ENCODE peak calls at places on chromosome 15, in nine cellular contexts. K is heart right ventricle; L is COLO829; H is epithelial cell of proximal tubule; N is stimulated activated CD4-positive, alpha-beta T cell treated with anti-CD3 and anti-CD28 coated beads, Interleukin-4, amount 100 ng/mL, for 1 hour; Q is NCI-H1436; Y is neuronal stem cell; O is GM10248; D is ACHN. B is an unnamed sample.

GRCh38 chr15:63504979-63505841 is 817 bp downstream of the USP3 start:
- DNase-seq in K (peak), L (no peak), H (no peak), N (peak), Q (peak), Y (peak), O (no peak), D (peak), B (peak)

GRCh38 chr15:29451201-29451781 is 181.7 kb upstream of the NSMCE3 start:
- DNase-seq in K (no peak), L (no peak), H (no peak), N (no peak), Q (no peak), Y (peak), O (no peak), D (peak), B (no peak)

GRCh38 chr15:35519536-35520149 is 26.3 kb downstream of the DPH6 start:
- DNase-seq in K (peak), L (peak), H (no peak), N (no peak), Q (peak), Y (peak), O (peak), D (peak), B (no peak)

GRCh38 chr15:31265090-31265870 is 61.4 kb upstream of the KLF13 start:
- DNase-seq in K (peak), L (no peak), H (no peak), N (no peak), Q (no peak), Y (no peak), O (no peak), D (no peak), B (no peak)

GRCh38 chr15:59437777-59438574 is at the start of gene FAM81A:
- DNase-seq in K (peak), L (peak), H (no peak), N (peak), Q (peak), Y (peak), O (peak), D (peak), B (peak)

GRCh38 chr15:28786521-28786920 is 61.9 kb downstream of the GOLGA6L7 start:
- DNase-seq in K (no peak), L (no peak), H (no peak), N (no peak), Q (no peak), Y (no peak), O (no peak), D (no peak), B (no peak)

GRCh38 chr15:79130535-79131130 is 40.1 kb upstream of the RASGRF1 start:
- DNase-seq in K (no peak), L (no peak), H (no peak), N (no peak), Q (no peak), Y (no peak), O (no peak), D (no peak), B (no peak)

GRCh38 chr15:77623008-77623877 is 9.5 kb downstream of the LINGO1 start:
- DNase-seq in K (no peak), L (no peak), H (no peak), N (no peak), Q (no peak), Y (no peak), O (no peak), D (no peak), B (no peak)

GRCh38 chr15:58221591-58222241 is 83.5 kb downstream of the AQP9 start:
- DNase-seq in K (no peak), L (peak), H (no peak), N (no peak), Q (no peak), Y (no peak), O (peak), D (peak), B (no peak)

GRCh38 chr15:69289312-69290146 is 9.2 kb upstream of the PAQR5 start:
- DNase-seq in K (no peak), L (no peak), H (no peak), N (no peak), Q (no peak), Y (no peak), O (no peak), D (no peak), B (no peak)

GRCh38 chr15:72342385-72342784 is 22.4 kb upstream of the CELF6 start:
- DNase-seq in K (peak), L (no peak), H (no peak), N (peak), Q (peak), Y (no peak), O (no peak), D (peak), B (no peak)

GRCh38 chr15:68488290-68488689 is 56.3 kb upstream of the ITGA11 start:
- DNase-seq in K (no peak), L (no peak), H (no peak), N (no peak), Q (no peak), Y (no peak), O (no peak), D (no peak), B (no peak)

GRCh38 chr15:89496155-89497098 is at the start of gene RHCG:
- DNase-seq in K (no peak), L (no peak), H (peak), N (peak), Q (no peak), Y (peak), O (peak), D (peak), B (peak)

GRCh38 chr15:63497642-63498100 is 6.7 kb upstream of the USP3 start:
- DNase-seq in K (no peak), L (no peak), H (no peak), N (peak), Q (no peak), Y (no peak), O (no peak), D (no peak), B (no peak)

GRCh38 chr15:55791576-55792400 is 48.8 kb upstream of the PRTG start:
- DNase-seq in K (no peak), L (no peak), H (peak), N (no peak), Q (peak), Y (no peak), O (no peak), D (peak), B (no peak)

GRCh38 chr15:28921925-28922711 is 36.3 kb downstream of the APBA2 start:
- DNase-seq in K (no peak), L (no peak), H (no peak), N (no peak), Q (no peak), Y (peak), O (no peak), D (no peak), B (no peak)

GRCh38 chr15:41350057-41350717 is 17.5 kb downstream of the NUSAP1 start:
- DNase-seq in K (no peak), L (no peak), H (no peak), N (no peak), Q (no peak), Y (no peak), O (no peak), D (no peak), B (no peak)

GRCh38 chr15:49610166-49610918 is 10.3 kb downstream of the FAM227B start:
- DNase-seq in K (no peak), L (no peak), H (no peak), N (no peak), Q (no peak), Y (no peak), O (no peak), D (no peak), B (no peak)

GRCh38 chr15:50577492-50577891 is 31.0 kb upstream of the USP50 start:
- DNase-seq in K (no peak), L (no peak), H (no peak), N (no peak), Q (no peak), Y (no peak), O (no peak), D (no peak), B (no peak)

GRCh38 chr15:34584996-34585395 is 1.5 kb upstream of the GOLGA8B start:
- DNase-seq in K (no peak), L (no peak), H (no peak), N (no peak), Q (no peak), Y (no peak), O (no peak), D (no peak), B (no peak)

GRCh38 chr15:37058316-37058985 is 41.9 kb downstream of the MEIS2 start:
- DNase-seq in K (no peak), L (peak), H (no peak), N (no peak), Q (no peak), Y (peak), O (no peak), D (no peak), B (no peak)

GRCh38 chr15:23823508-23823907 is 136.4 kb upstream of the NDN start:
- DNase-seq in K (no peak), L (no peak), H (no peak), N (peak), Q (no peak), Y (no peak), O (no peak), D (peak), B (no peak)

GRCh38 chr15:92845109-92845508 is 55.0 kb upstream of the CHD2 start:
- DNase-seq in K (no peak), L (peak), H (no peak), N (no peak), Q (peak), Y (no peak), O (peak), D (no peak), B (peak)

GRCh38 chr15:32784571-32784970 is 66.8 kb downstream of the GREM1 start:
- DNase-seq in K (no peak), L (no peak), H (no peak), N (no peak), Q (no peak), Y (no peak), O (no peak), D (no peak), B (no peak)

GRCh38 chr15:80160570-80161156 is 7.9 kb downstream of the FAH start:
- DNase-seq in K (peak), L (peak), H (peak), N (no peak), Q (no peak), Y (no peak), O (peak), D (peak), B (peak)

GRCh38 chr15:67834593-67835348 is 5.1 kb downstream of the RNU6-1 start:
- DNase-seq in K (no peak), L (no peak), H (no peak), N (peak), Q (no peak), Y (no peak), O (no peak), D (no peak), B (no peak)

GRCh38 chr15:63905558-63906265 is 72.0 kb upstream of the HERC1 start:
- DNase-seq in K (no peak), L (no peak), H (no peak), N (no peak), Q (no peak), Y (no peak), O (peak), D (no peak), B (no peak)

GRCh38 chr15:78726870-78727551 is 84.3 kb downstream of the ADAMTS7 start:
- DNase-seq in K (no peak), L (no peak), H (no peak), N (no peak), Q (peak), Y (no peak), O (no peak), D (peak), B (no peak)

GRCh38 chr15:27985099-27985498 is 114.0 kb downstream of the OCA2 start:
- DNase-seq in K (no peak), L (no peak), H (no peak), N (no peak), Q (no peak), Y (no peak), O (no peak), D (no peak), B (no peak)

GRCh38 chr15:72936237-72936636 is 116.0 kb upstream of the NEO1 start:
- DNase-seq in K (no peak), L (no peak), H (no peak), N (no peak), Q (no peak), Y (no peak), O (no peak), D (no peak), B (no peak)

GRCh38 chr15:89803941-89804800 is 10.5 kb downstream of the ANPEP start:
- DNase-seq in K (no peak), L (no peak), H (no peak), N (no peak), Q (no peak), Y (no peak), O (no peak), D (no peak), B (no peak)

GRCh38 chr15:40085225-40085624 is 23.5 kb downstream of the BMF start:
- DNase-seq in K (no peak), L (no peak), H (no peak), N (no peak), Q (no peak), Y (no peak), O (no peak), D (no peak), B (no peak)

GRCh38 chr15:78103406-78104118 is 11.2 kb downstream of the SH2D7 start:
- DNase-seq in K (no peak), L (no peak), H (no peak), N (peak), Q (no peak), Y (no peak), O (peak), D (no peak), B (no peak)

GRCh38 chr15:101110681-101111569 is 140.9 kb downstream of the CHSY1 start:
- DNase-seq in K (peak), L (no peak), H (no peak), N (no peak), Q (no peak), Y (no peak), O (no peak), D (no peak), B (no peak)

GRCh38 chr15:59177445-59177728 is 29.3 kb upstream of the LDHAL6B start:
- DNase-seq in K (no peak), L (no peak), H (no peak), N (no peak), Q (no peak), Y (no peak), O (no peak), D (no peak), B (peak)

GRCh38 chr15:25057574-25057973 is 102.8 kb downstream of the SNRPN start:
- DNase-seq in K (peak), L (no peak), H (no peak), N (no peak), Q (no peak), Y (no peak), O (no peak), D (no peak), B (no peak)

B was measured in foreskin melanocyte.